ENCODE peak calls at places on chromosomes 12 and 14, in eight cellular contexts. N, G, J, L, O, V, F and T are unnamed samples. For H3K4me1, the result is how much of the 10 kb centered on the place peaks cover.

GRCh38 chr12:70045514-70045913 is 197.7 kb upstream of the CNOT2 start:
- DNase-seq in G (no peak), J (no peak), F (no peak), L (no peak), V (no peak), O (no peak), N (no peak), T (no peak)

GRCh38 chr14:105061428-105062047 is 3.7 kb downstream of the GPR132 start:
- DNase-seq in V (no peak), L (peak), G (no peak), F (no peak), N (peak), O (peak), J (no peak), T (peak)

GRCh38 chr12:45583011-45583657 is 146.4 kb upstream of the ARID2 start:
- DNase-seq in N (no peak), V (peak), J (peak), L (no peak), O (no peak), G (peak), F (no peak), T (no peak)

GRCh38 chr12:114399664-114400211 is 6.2 kb downstream of the TBX5 start:
- DNase-seq in J (peak), N (no peak), V (no peak), O (no peak), F (no peak), G (peak), L (no peak), T (no peak)

GRCh38 chr12:546920-547845 is 87.4 kb downstream of the B4GALNT3 start:
- DNase-seq in L (peak), G (peak), O (peak), F (peak), V (peak), N (peak), J (peak), T (peak)

GRCh38 chr14:101230851-101231550 is 327.5 kb upstream of the RTL1 start:
- DNase-seq in J (no peak), L (no peak), F (no peak), O (no peak), V (no peak), G (no peak), N (no peak), T (no peak)

GRCh38 chr12:113673524-113674238 is 202.0 kb upstream of the LHX5 start:
- DNase-seq in V (no peak), J (no peak), O (no peak), F (peak), G (no peak), N (no peak), L (no peak), T (no peak)

GRCh38 chr14:20356422-20356821 is 13.0 kb downstream of the PARP2 start:
- DNase-seq in O (no peak), F (no peak), V (no peak), G (no peak), J (peak), N (no peak), L (no peak), T (no peak)

GRCh38 chr14:90611936-90612335 is 204.3 kb downstream of the TTC7B start:
- DNase-seq in O (no peak), G (peak), L (no peak), V (no peak), J (no peak), N (no peak), F (no peak), T (no peak)

GRCh38 chr14:94514351-94514750 is 5.1 kb upstream of the SERPINA12 start:
- DNase-seq in J (no peak), N (no peak), F (no peak), O (no peak), V (no peak), L (no peak), G (no peak), T (no peak)

GRCh38 chr12:89775336-89776005 is 66.8 kb upstream of the ATP2B1 start:
- DNase-seq in N (no peak), G (no peak), V (no peak), F (no peak), J (no peak), O (no peak), L (no peak), T (no peak)

GRCh38 chr12:96878704-96879103 is 28.4 kb upstream of the NEDD1 start:
- DNase-seq in V (no peak), F (no peak), O (no peak), N (no peak), G (peak), J (peak), L (no peak), T (no peak)

GRCh38 chr12:113955109-113955970 is 10.8 kb downstream of the RBM19 start:
- DNase-seq in J (peak), G (no peak), N (no peak), F (no peak), V (peak), O (no peak), L (no peak), T (peak)

GRCh38 chr12:19969476-19969875 is 398.9 kb upstream of the PDE3A start:
- DNase-seq in O (no peak), N (no peak), J (no peak), F (no peak), L (no peak), V (no peak), G (no peak), T (no peak)

GRCh38 chr12:17588968-17589367 is 501.0 kb downstream of the RERGL start:
- DNase-seq in V (peak), N (no peak), L (no peak), J (peak), F (no peak), G (no peak), O (no peak), T (no peak)

GRCh38 chr12:84034891-84035290 is 877.7 kb downstream of the SLC6A15 start:
- DNase-seq in N (no peak), L (no peak), G (peak), V (no peak), O (no peak), J (no peak), F (no peak), T (no peak)

GRCh38 chr14:100219126-100219785 is 19.7 kb upstream of the YY1 start:
- DNase-seq in G (no peak), N (no peak), O (no peak), V (no peak), F (no peak), L (no peak), J (peak), T (no peak)

GRCh38 chr12:120007272-120007671 is 18.2 kb downstream of the BICDL1 start:
- DNase-seq in V (no peak), J (no peak), L (no peak), N (no peak), F (no peak), O (no peak), G (no peak), T (no peak)

GRCh38 chr14:96735509-96735908 is 61.7 kb upstream of the VRK1 start:
- DNase-seq in N (no peak), V (no peak), O (no peak), F (no peak), G (no peak), L (no peak), J (no peak), T (no peak)

GRCh38 chr12:6462234-6462995 is 8.1 kb downstream of the VAMP1 start:
- DNase-seq in J (no peak), O (no peak), F (no peak), V (no peak), G (no peak), L (no peak), N (no peak), T (no peak)

GRCh38 chr12:121036810-121037326 is 2.2 kb downstream of the OASL start:
- DNase-seq in O (no peak), N (no peak), V (no peak), L (no peak), G (peak), F (no peak), J (peak), T (no peak)

GRCh38 chr12:79690606-79691298 is at the start of gene PAWR:
- DNase-seq in O (peak), F (no peak), J (peak), V (peak), L (peak), G (peak), N (peak), T (peak)

GRCh38 chr12:24919346-24920001 is 29.4 kb downstream of the BCAT1 start:
- DNase-seq in V (no peak), L (no peak), J (no peak), N (no peak), G (no peak), F (no peak), O (no peak), T (no peak)

GRCh38 chr12:64175254-64175945 is 46.7 kb downstream of the KICS2 start:
- DNase-seq in L (no peak), G (peak), O (no peak), V (no peak), J (peak), F (peak), N (no peak), T (no peak)

GRCh38 chr12:87469295-87469694 is 559.9 kb downstream of the C12orf50 start:
- DNase-seq in G (peak), V (no peak), F (no peak), L (no peak), O (no peak), N (no peak), J (no peak), T (no peak)

GRCh38 chr14:67943947-67944346 is 124.4 kb downstream of the RAD51B start:
- DNase-seq in J (peak), L (no peak), F (peak), O (peak), G (peak), N (peak), V (peak), T (peak)

GRCh38 chr12:98373019-98373554 is 142.3 kb upstream of the TMPO start:
- DNase-seq in V (no peak), O (no peak), G (peak), J (peak), F (peak), N (no peak), L (no peak), T (no peak)

GRCh38 chr12:45644521-45644920 is 85.0 kb upstream of the ARID2 start:
- DNase-seq in O (no peak), N (peak), L (no peak), G (peak), F (no peak), J (peak), V (no peak), T (no peak)

GRCh38 chr14:97462081-97462480 is 664.9 kb downstream of the VRK1 start:
- DNase-seq in V (no peak), O (no peak), J (no peak), G (no peak), L (no peak), F (no peak), N (no peak), T (no peak)

GRCh38 chr12:32718926-32719325 is 36.8 kb downstream of the YARS2 start:
- DNase-seq in V (no peak), L (no peak), J (no peak), O (no peak), N (no peak), G (no peak), F (no peak), T (no peak)

GRCh38 chr12:112762753-112763152 is 28.8 kb upstream of the RPH3A start:
- DNase-seq in L (no peak), O (no peak), J (no peak), N (no peak), V (no peak), G (no peak), F (no peak), T (no peak)

GRCh38 chr14:63860146-63860545 is 7.3 kb downstream of the SYNE2 start:
- DNase-seq in G (no peak), O (no peak), F (no peak), L (no peak), V (no peak), N (no peak), J (no peak), T (no peak)

GRCh38 chr12:15601210-15601800 is 187.9 kb downstream of the EPS8 start:
- DNase-seq in O (no peak), F (no peak), L (no peak), N (no peak), J (peak), V (no peak), G (peak), T (no peak)

GRCh38 chr12:100520048-100520769 is 46.5 kb downstream of the NR1H4 start:
- DNase-seq in G (no peak), N (no peak), J (no peak), F (no peak), L (no peak), V (no peak), O (no peak), T (no peak)

GRCh38 chr14:101474563-101475467 is 86.5 kb upstream of the DIO3 start:
- DNase-seq in J (no peak), N (no peak), F (no peak), V (peak), G (peak), L (no peak), O (no peak), T (peak)

GRCh38 chr12:78185109-78185508 is 354.4 kb downstream of the NAV3 start:
- DNase-seq in F (no peak), N (no peak), V (no peak), J (peak), L (no peak), G (no peak), O (no peak), T (no peak)

GRCh38 chr12:47828967-47829482 is 9.3 kb upstream of the HDAC7 start:
- DNase-seq in G (peak), N (peak), F (peak), O (peak), J (peak), L (peak), V (peak), T (peak)

GRCh38 chr12:126198966-126199692 is 1133.9 kb downstream of the AACS start:
- DNase-seq in G (no peak), O (no peak), L (no peak), N (no peak), F (no peak), J (no peak), V (peak), T (no peak)

GRCh38 chr12:122888232-122888752 is 7.6 kb downstream of the VPS37B start:
- DNase-seq in L (no peak), J (peak), O (peak), N (no peak), F (peak), V (peak), G (peak), T (peak)
- H3K4me3 ChIP-seq in L (peak), J (peak), O (no peak), N (no peak), F (peak), V (no peak), G (no peak), T (peak)

GRCh38 chr14:76926521-76927251 is 100.5 kb downstream of the LRRC74A start:
- DNase-seq in O (peak), F (no peak), V (no peak), N (peak), J (peak), G (peak), L (no peak), T (no peak)
- H3K4me1 ChIP-seq in O (under half), F (under half), V (under half), N (half or more), J (under half), G (under half), L (under half), T (under half)

GRCh38 chr12:109112720-109113465 is 3.5 kb upstream of the ACACB start:
- DNase-seq in V (no peak), N (no peak), J (no peak), G (no peak), O (no peak), L (no peak), F (no peak), T (no peak)
- H3K4me3 ChIP-seq in V (no peak), N (no peak), J (no peak), G (no peak), O (no peak), L (no peak), F (no peak), T (no peak)

DNA sequence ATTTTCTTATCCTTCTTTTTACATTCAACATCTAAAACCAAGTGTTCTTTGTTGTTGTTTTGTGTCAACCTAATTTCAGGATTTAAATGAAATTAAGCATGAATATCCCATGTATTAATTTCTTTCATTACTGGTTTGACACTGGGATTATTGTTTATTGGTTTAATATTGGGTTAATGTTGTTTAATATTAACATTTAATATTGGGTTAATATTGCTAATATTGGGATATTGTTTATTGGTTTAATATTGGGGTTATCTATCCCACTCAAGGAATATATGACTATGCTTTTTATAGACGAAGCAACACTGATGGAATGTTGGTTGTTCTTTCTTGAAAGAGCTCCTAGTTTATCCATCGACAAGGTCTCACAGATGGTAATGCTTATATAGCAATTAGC is 45.9 kb downstream of the TMPRSS12 start:
- DNase-seq in F (no peak), L (no peak), N (no peak), J (no peak), G (no peak), V (no peak), O (no peak), T (no peak)
- H3K4me1 ChIP-seq in F (under half), L (under half), N (under half), J (under half), G (under half), V (under half), O (under half), T (under half)

DNA sequence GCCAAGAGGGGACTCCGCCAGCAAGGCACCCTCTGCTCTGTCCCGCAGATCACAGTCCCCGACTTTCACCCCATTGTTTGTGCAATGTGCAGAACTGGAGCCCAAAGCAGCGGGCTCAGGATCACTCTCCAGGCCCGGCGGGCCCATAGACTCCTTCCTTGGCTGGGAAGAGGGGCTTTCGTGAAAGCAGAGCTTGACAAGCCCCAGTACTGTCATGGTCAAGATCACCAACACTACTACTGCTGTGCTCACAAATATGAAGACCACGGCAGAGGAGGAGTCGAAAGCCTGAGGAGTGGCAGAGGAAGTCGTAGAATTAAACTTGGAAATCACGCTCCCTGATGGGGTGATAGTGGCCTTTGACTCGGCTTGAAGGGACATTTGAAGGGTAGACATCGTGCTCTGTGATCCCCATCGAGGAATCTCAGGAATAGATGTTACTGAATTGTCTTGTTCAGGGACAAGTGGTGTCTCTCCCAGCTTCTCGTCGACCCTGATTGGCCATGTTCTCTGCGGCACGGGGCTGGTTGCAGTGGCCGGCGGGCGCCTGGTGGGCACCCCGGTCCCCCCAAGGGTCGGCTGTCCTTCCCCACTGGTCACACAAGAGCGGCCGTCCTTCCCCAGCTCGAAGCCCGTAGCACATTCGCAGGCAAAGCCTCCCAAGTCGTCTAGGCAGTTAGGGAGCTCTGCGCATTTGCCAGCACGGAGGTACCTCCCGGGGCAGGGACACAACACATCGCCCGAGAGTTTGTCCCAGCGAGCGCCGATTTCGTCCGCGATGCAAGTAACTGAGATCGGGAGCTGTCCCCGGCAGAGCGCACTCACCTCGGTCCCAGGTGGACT is 1.1 kb downstream of the CLEC14A start:
- DNase-seq in V (no peak), G (peak), O (peak), L (peak), N (peak), J (peak), F (no peak), T (no peak)
- H3K4me3 ChIP-seq in V (no peak), G (peak), O (peak), L (peak), N (peak), J (peak), F (no peak), T (no peak)

GRCh38 chr14:68968051-68968450 is 11.1 kb downstream of the ACTN1 start:
- DNase-seq in G (no peak), O (no peak), N (no peak), V (no peak), F (no peak), L (no peak), J (no peak), T (peak)

GRCh38 chr14:68969278-68969677 is 9.8 kb downstream of the ACTN1 start:
- DNase-seq in F (no peak), G (no peak), J (no peak), L (no peak), O (peak), V (no peak), N (peak), T (peak)

GRCh38 chr14:68970096-68970612 is 8.9 kb downstream of the ACTN1 start:
- DNase-seq in O (no peak), V (no peak), L (no peak), N (no peak), G (no peak), J (no peak), F (no peak), T (no peak)

GRCh38 chr14:68967459-68967940 is 11.6 kb downstream of the ACTN1 start:
- DNase-seq in F (no peak), O (peak), G (no peak), J (no peak), N (no peak), V (no peak), L (no peak), T (no peak)

GRCh38 chr14:68968721-68969120 is 10.4 kb downstream of the ACTN1 start:
- DNase-seq in O (peak), V (no peak), J (no peak), L (no peak), N (no peak), G (no peak), F (no peak), T (no peak)
- H3K4me1 ChIP-seq in O (under half), V (half or more), J (half or more), L (under half), N (half or more), G (half or more), F (under half), T (half or more)

DNA sequence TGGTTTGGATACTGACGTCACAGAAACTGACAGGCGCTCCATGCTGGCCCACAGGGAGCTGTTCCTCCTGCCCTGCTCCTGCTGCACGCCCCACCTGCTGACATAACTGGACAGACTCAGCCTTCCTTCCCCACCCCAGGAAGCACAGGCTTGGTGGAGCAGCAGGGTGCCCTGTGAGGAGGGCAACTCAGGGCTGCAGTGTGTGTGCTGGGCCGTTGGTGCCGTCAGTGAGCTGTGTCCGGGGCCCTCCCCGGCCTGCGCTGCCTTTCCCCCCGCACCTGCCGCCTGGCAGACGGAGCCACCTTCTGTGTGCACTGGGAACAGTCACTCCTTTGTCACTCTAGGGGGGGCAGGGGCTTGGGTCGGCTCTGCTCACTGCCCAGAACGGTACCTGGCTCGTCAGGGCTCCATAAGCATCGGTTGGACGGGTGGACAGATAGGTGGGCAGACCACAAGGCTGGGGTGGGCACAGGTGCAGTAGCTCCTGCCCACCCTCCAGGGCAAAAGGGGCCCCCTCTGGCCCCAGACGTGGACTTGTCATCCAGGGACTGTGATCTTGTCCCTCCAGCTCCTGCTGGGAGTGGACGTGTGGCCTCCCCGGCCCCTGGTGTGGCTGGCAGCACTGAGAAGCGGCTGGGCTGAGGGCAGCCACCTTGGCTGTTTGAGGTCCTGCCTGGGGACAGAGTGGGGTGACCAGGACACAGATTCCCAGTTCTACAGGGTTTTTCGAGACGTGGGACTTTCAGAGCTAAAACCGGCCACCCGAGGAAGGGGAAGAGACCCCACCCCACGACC is 32.8 kb downstream of the FBRSL1 start:
- DNase-seq in L (no peak), J (no peak), N (no peak), V (no peak), O (no peak), G (no peak), F (no peak), T (no peak)
- H3K4me3 ChIP-seq in L (no peak), J (no peak), N (no peak), V (no peak), O (no peak), G (no peak), F (no peak), T (no peak)